ENCODE peak calls at places on chromosomes 2 and 18, in eight cellular contexts. D, U, E, W, B, P, F and R are unnamed samples.

GRCh38 chr2:156436477-156437085 is 402 bp downstream of the GPD2 start:
- DNase-seq in P (peak; percentile 23), E (no peak), F (no peak), W (peak; percentile 24), D (peak; percentile 39), U (no peak), B (no peak), R (no peak)

GRCh38 chr2:37892436-37893114 is 32.5 kb upstream of the RMDN2 start:
- DNase-seq in P (no peak), U (no peak), B (no peak), D (no peak), E (no peak), W (no peak), F (no peak), R (no peak)

GRCh38 chr18:2529154-2529553 is 42.2 kb downstream of the METTL4 start:
- DNase-seq in U (no peak), P (no peak), D (no peak), W (peak; percentile 39), F (no peak), B (no peak), E (no peak), R (peak; percentile 68)

GRCh38 chr2:225334524-225334923 is 65.0 kb upstream of the NYAP2 start:
- DNase-seq in P (no peak), U (no peak), E (no peak), D (no peak), W (no peak), B (no peak), F (no peak), R (no peak)

GRCh38 chr2:16010951-16011620 is 70.7 kb downstream of the MYCN start:
- DNase-seq in U (no peak), E (no peak), D (no peak), W (no peak), B (no peak), F (no peak), P (no peak), R (no peak)

GRCh38 chr18:78136986-78137385 is 842.6 kb upstream of the SALL3 start:
- DNase-seq in B (no peak), F (no peak), E (no peak), P (no peak), W (no peak), D (no peak), U (no peak), R (no peak)

GRCh38 chr18:22433960-22434359 is 16.2 kb upstream of the CTAGE1 start:
- DNase-seq in F (no peak), P (peak; percentile 15), E (no peak), B (no peak), U (no peak), W (no peak), D (peak; percentile 55), R (no peak)

GRCh38 chr2:105143467-105144127 is 97.9 kb upstream of the GPR45 start:
- DNase-seq in E (no peak), B (peak; percentile 41), D (no peak), F (no peak), U (peak; percentile 5), W (no peak), P (peak; percentile 37), R (no peak)

GRCh38 chr2:126784045-126784444 is 114.6 kb upstream of the TEX51 start:
- DNase-seq in B (no peak), F (no peak), D (no peak), W (no peak), E (peak; percentile 25), U (no peak), P (no peak), R (no peak)

GRCh38 chr2:226410212-226410611 is 389.4 kb downstream of the IRS1 start:
- DNase-seq in F (no peak), W (no peak), D (peak; percentile 74), E (no peak), P (no peak), U (no peak), B (no peak), R (no peak)

GRCh38 chr18:24056506-24056905 is 42.0 kb downstream of the TTC39C start:
- DNase-seq in D (no peak), P (no peak), B (no peak), E (no peak), U (no peak), W (no peak), F (no peak), R (no peak)